ENCODE peak calls at places on chromosomes 5 and 9, in nine cellular contexts. One of them, this sample, is unnamed.

GRCh38 chr9:19493174-19493811 is 84.5 kb downstream of the ACER2 start:
- DNase-seq in foreskin fibroblast: peak
- DNase-seq in cardiac fibroblast: peak
- DNase-seq in choroid plexus epithelial cell: peak
- DNase-seq in esophagus squamous epithelium: no peak
- DNase-seq in Panc1: peak
- DNase-seq in omental fat pad: no peak
- DNase-seq in transverse colon: peak
- DNase-seq in brain microvascular endothelial cell: peak
- DNase-seq in this sample: peak

GRCh38 chr5:135569755-135570452 is 8.9 kb downstream of the CXCL14 start:
- DNase-seq in foreskin fibroblast: peak
- DNase-seq in cardiac fibroblast: peak
- DNase-seq in choroid plexus epithelial cell: peak
- DNase-seq in esophagus squamous epithelium: no peak
- DNase-seq in Panc1: no peak
- DNase-seq in omental fat pad: no peak
- DNase-seq in transverse colon: peak
- DNase-seq in brain microvascular endothelial cell: peak
- DNase-seq in this sample: peak

GRCh38 chr5:83364322-83365299 is 106.9 kb upstream of the VCAN start:
- DNase-seq in foreskin fibroblast: peak
- DNase-seq in cardiac fibroblast: no peak
- DNase-seq in choroid plexus epithelial cell: no peak
- DNase-seq in esophagus squamous epithelium: no peak
- DNase-seq in Panc1: no peak
- DNase-seq in omental fat pad: no peak
- DNase-seq in transverse colon: no peak
- DNase-seq in brain microvascular endothelial cell: no peak
- DNase-seq in this sample: no peak

GRCh38 chr5:88396635-88397285 is 128.1 kb upstream of the TMEM161B start:
- DNase-seq in foreskin fibroblast: no peak
- DNase-seq in cardiac fibroblast: no peak
- DNase-seq in choroid plexus epithelial cell: no peak
- DNase-seq in esophagus squamous epithelium: no peak
- DNase-seq in Panc1: no peak
- DNase-seq in omental fat pad: no peak
- DNase-seq in transverse colon: no peak
- DNase-seq in brain microvascular endothelial cell: no peak
- DNase-seq in this sample: no peak

GRCh38 chr9:37293664-37294524 is 128.6 kb upstream of the GRHPR start:
- DNase-seq in foreskin fibroblast: peak
- DNase-seq in cardiac fibroblast: peak
- DNase-seq in choroid plexus epithelial cell: peak
- DNase-seq in esophagus squamous epithelium: no peak
- DNase-seq in Panc1: no peak
- DNase-seq in omental fat pad: no peak
- DNase-seq in transverse colon: no peak
- DNase-seq in brain microvascular endothelial cell: no peak
- DNase-seq in this sample: no peak

GRCh38 chr9:128936171-128936865 is 11.1 kb downstream of the DOLK start:
- DNase-seq in foreskin fibroblast: no peak
- DNase-seq in cardiac fibroblast: no peak
- DNase-seq in choroid plexus epithelial cell: no peak
- DNase-seq in esophagus squamous epithelium: no peak
- DNase-seq in Panc1: no peak
- DNase-seq in omental fat pad: no peak
- DNase-seq in transverse colon: no peak
- DNase-seq in brain microvascular endothelial cell: no peak
- DNase-seq in this sample: no peak

GRCh38 chr9:91966503-91966902 is 16.5 kb upstream of the ROR2 start:
- DNase-seq in foreskin fibroblast: no peak
- DNase-seq in cardiac fibroblast: no peak
- DNase-seq in choroid plexus epithelial cell: peak
- DNase-seq in esophagus squamous epithelium: no peak
- DNase-seq in Panc1: no peak
- DNase-seq in omental fat pad: no peak
- DNase-seq in transverse colon: no peak
- DNase-seq in brain microvascular endothelial cell: peak
- DNase-seq in this sample: no peak

GRCh38 chr9:17942498-17942897 is 363.6 kb downstream of the SH3GL2 start:
- DNase-seq in foreskin fibroblast: no peak
- DNase-seq in cardiac fibroblast: no peak
- DNase-seq in choroid plexus epithelial cell: no peak
- DNase-seq in esophagus squamous epithelium: no peak
- DNase-seq in Panc1: no peak
- DNase-seq in omental fat pad: no peak
- DNase-seq in transverse colon: peak
- DNase-seq in brain microvascular endothelial cell: no peak
- DNase-seq in this sample: no peak

GRCh38 chr5:142720561-142721275 is 34.8 kb upstream of the FGF1 start:
- DNase-seq in foreskin fibroblast: no peak
- DNase-seq in cardiac fibroblast: no peak
- DNase-seq in choroid plexus epithelial cell: no peak
- DNase-seq in esophagus squamous epithelium: no peak
- DNase-seq in Panc1: no peak
- DNase-seq in omental fat pad: no peak
- DNase-seq in transverse colon: peak
- DNase-seq in brain microvascular endothelial cell: no peak
- DNase-seq in this sample: no peak

GRCh38 chr5:43312076-43312620 is 1.1 kb downstream of the HMGCS1 start:
- DNase-seq in foreskin fibroblast: no peak
- DNase-seq in cardiac fibroblast: no peak
- DNase-seq in choroid plexus epithelial cell: no peak
- DNase-seq in esophagus squamous epithelium: no peak
- DNase-seq in Panc1: no peak
- DNase-seq in omental fat pad: no peak
- DNase-seq in transverse colon: no peak
- DNase-seq in brain microvascular endothelial cell: no peak
- DNase-seq in this sample: no peak

GRCh38 chr5:43313854-43314457 is 744 bp upstream of the HMGCS1 start:
- DNase-seq in foreskin fibroblast: no peak
- DNase-seq in cardiac fibroblast: peak
- DNase-seq in choroid plexus epithelial cell: peak
- DNase-seq in esophagus squamous epithelium: no peak
- DNase-seq in Panc1: no peak
- DNase-seq in omental fat pad: no peak
- DNase-seq in transverse colon: no peak
- DNase-seq in brain microvascular endothelial cell: no peak
- DNase-seq in this sample: no peak

GRCh38 chr5:43314724-43315123 is 1.5 kb upstream of the HMGCS1 start:
- DNase-seq in foreskin fibroblast: no peak
- DNase-seq in cardiac fibroblast: no peak
- DNase-seq in choroid plexus epithelial cell: no peak
- DNase-seq in esophagus squamous epithelium: no peak
- DNase-seq in Panc1: no peak
- DNase-seq in omental fat pad: no peak
- DNase-seq in transverse colon: no peak
- DNase-seq in brain microvascular endothelial cell: no peak
- DNase-seq in this sample: no peak

GRCh38 chr5:43312699-43313034 is 545 bp downstream of the HMGCS1 start:
- DNase-seq in foreskin fibroblast: no peak
- DNase-seq in cardiac fibroblast: no peak
- DNase-seq in choroid plexus epithelial cell: no peak
- DNase-seq in esophagus squamous epithelium: no peak
- DNase-seq in Panc1: no peak
- DNase-seq in omental fat pad: no peak
- DNase-seq in transverse colon: no peak
- DNase-seq in brain microvascular endothelial cell: no peak
- DNase-seq in this sample: no peak

DNA sequence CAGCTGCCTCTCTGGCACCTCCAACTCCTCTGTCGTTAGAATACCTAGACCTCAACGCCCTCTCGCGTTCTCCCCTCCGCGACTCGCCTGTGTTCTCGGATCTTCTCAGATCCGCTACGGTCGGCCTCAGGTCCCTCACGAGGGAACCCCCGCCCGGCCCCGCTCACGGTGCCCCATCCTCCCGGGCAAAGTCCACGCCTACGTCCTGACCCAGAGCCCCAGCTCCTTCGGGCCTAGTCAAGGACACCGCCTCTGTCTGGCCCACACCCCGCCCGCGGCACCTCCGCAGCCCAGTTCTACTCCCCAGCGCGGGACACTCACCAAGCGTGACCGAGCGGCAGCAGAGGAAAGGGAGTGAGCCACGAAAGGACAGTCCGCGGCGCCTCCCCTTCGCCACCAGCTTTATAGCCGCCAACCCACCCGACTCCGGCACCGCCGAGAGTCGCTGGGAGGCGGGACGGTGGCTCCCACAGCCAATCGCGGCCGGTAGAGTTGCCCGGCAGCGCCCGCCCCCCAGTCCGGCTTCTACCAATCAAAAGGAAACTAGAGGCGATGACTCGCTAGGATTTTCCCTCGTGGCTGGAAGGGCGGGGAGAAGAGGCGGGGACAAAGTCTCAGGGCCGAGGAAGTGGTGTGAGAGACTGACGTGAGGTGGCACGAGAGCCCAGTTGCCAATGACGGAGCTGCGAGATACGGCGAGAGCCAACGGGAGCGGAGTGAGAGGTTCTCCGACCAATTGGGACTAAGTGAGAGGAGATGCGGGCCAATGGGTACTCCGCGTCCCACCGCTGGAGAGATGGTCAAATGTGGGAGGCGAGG is at the start of gene HMGCS1:
- DNase-seq in foreskin fibroblast: peak
- DNase-seq in cardiac fibroblast: peak
- DNase-seq in choroid plexus epithelial cell: peak
- DNase-seq in esophagus squamous epithelium: peak
- DNase-seq in Panc1: peak
- DNase-seq in omental fat pad: peak
- DNase-seq in transverse colon: peak
- DNase-seq in brain microvascular endothelial cell: peak
- DNase-seq in this sample: peak
- TF ChIP-seq CTCF in foreskin fibroblast: no peak
- TF ChIP-seq CTCF in cardiac fibroblast: peak
- TF ChIP-seq CTCF in choroid plexus epithelial cell: no peak
- TF ChIP-seq CTCF in esophagus squamous epithelium: no peak
- TF ChIP-seq CTCF in Panc1: no peak
- TF ChIP-seq CTCF in omental fat pad: no peak
- TF ChIP-seq CTCF in transverse colon: peak
- TF ChIP-seq CTCF in brain microvascular endothelial cell: no peak
- TF ChIP-seq CTCF in this sample: no peak

DNA sequence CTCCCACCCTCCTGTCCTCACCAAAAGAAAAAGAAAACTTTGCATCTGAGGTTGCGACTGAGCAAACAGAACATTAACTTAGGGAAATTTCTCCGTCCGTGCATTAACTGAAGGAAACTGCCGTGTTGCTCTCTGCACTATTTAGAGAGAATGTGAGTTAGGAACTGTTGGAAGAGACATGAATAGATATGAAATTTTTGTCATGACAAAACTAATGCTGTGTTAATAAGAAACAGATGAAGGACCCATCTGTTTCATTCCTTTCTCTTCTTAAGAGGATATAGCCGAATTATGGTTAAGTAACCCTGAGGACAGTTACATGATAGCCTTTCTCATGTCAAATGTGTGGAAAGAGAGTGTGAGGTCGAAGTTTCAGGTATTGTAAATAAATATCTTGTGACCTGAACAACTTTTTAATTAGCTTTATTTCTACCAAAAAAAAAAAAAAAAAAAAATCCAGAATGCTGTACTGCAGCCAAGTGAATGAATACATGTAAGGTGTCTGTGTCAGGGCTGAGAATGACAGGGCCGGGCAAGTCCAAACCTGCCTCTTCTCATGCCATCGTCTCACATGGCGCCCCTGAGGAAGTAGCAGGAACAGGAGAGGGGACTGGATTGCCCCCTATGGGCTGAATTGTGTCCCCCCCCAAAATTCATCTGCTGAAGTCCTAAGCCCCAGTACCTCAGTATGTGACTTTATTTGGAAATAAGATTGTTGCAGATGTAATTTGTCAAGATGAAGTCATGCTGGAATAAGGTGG is 35.6 kb upstream of the ANKRD33B start:
- DNase-seq in foreskin fibroblast: peak
- DNase-seq in cardiac fibroblast: peak
- DNase-seq in choroid plexus epithelial cell: peak
- DNase-seq in esophagus squamous epithelium: no peak
- DNase-seq in Panc1: no peak
- DNase-seq in omental fat pad: no peak
- DNase-seq in transverse colon: no peak
- DNase-seq in brain microvascular endothelial cell: no peak
- DNase-seq in this sample: no peak
- TF ChIP-seq CTCF in foreskin fibroblast: no peak
- TF ChIP-seq CTCF in cardiac fibroblast: no peak
- TF ChIP-seq CTCF in choroid plexus epithelial cell: peak
- TF ChIP-seq CTCF in esophagus squamous epithelium: no peak
- TF ChIP-seq CTCF in Panc1: no peak
- TF ChIP-seq CTCF in omental fat pad: no peak
- TF ChIP-seq CTCF in transverse colon: no peak
- TF ChIP-seq CTCF in brain microvascular endothelial cell: peak
- TF ChIP-seq CTCF in this sample: peak

GRCh38 chr9:1051286-1052118 is 1.3 kb downstream of the DMRT2 start:
- DNase-seq in foreskin fibroblast: peak
- DNase-seq in cardiac fibroblast: no peak
- DNase-seq in choroid plexus epithelial cell: no peak
- DNase-seq in esophagus squamous epithelium: no peak
- DNase-seq in Panc1: no peak
- DNase-seq in omental fat pad: no peak
- DNase-seq in transverse colon: peak
- DNase-seq in brain microvascular endothelial cell: no peak
- DNase-seq in this sample: peak
- TF ChIP-seq CTCF in foreskin fibroblast: no peak
- TF ChIP-seq CTCF in cardiac fibroblast: no peak
- TF ChIP-seq CTCF in choroid plexus epithelial cell: no peak
- TF ChIP-seq CTCF in esophagus squamous epithelium: no peak
- TF ChIP-seq CTCF in Panc1: no peak
- TF ChIP-seq CTCF in omental fat pad: no peak
- TF ChIP-seq CTCF in transverse colon: peak
- TF ChIP-seq CTCF in brain microvascular endothelial cell: no peak
- TF ChIP-seq CTCF in this sample: peak

DNA sequence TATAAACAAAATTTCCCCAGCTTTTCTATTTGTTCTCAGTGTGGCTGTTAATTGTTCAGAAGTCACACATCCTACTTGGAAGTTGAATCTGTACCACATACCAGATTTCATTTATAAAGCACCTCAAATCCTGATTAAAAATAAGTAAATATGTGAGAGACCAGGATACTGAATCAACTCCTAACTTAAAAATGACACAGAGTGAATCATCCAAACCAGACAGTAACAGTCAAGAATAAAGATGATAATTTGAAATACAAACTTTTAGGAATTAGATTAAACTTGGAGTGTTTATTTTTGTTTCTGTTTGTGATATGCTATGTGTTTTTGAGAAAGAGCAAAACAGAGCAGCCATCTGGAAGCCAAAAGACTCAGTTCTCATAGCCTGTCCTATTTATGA is 633.2 kb upstream of the RORB start:
- DNase-seq in foreskin fibroblast: peak
- DNase-seq in cardiac fibroblast: no peak
- DNase-seq in choroid plexus epithelial cell: no peak
- DNase-seq in esophagus squamous epithelium: no peak
- DNase-seq in Panc1: no peak
- DNase-seq in omental fat pad: no peak
- DNase-seq in transverse colon: no peak
- DNase-seq in brain microvascular endothelial cell: no peak
- DNase-seq in this sample: no peak
- TF ChIP-seq CTCF in foreskin fibroblast: no peak
- TF ChIP-seq CTCF in cardiac fibroblast: no peak
- TF ChIP-seq CTCF in choroid plexus epithelial cell: no peak
- TF ChIP-seq CTCF in esophagus squamous epithelium: no peak
- TF ChIP-seq CTCF in Panc1: no peak
- TF ChIP-seq CTCF in omental fat pad: no peak
- TF ChIP-seq CTCF in transverse colon: no peak
- TF ChIP-seq CTCF in brain microvascular endothelial cell: no peak
- TF ChIP-seq CTCF in this sample: no peak